ENCODE peak calls at places on chromosomes 3 and 15, in six cellular contexts. L is HepG2, G is endothelial cell of umbilical vein, D is GM12878, O is K562, Y is A549. F is an unnamed sample.
A peak's percentile ranks its signal among the peaks of the same experiment; 100 is the strongest.

GRCh38 chr15:63605816-63606215 is 8.6 kb downstream of the FBXL22 start:
- DNase-seq in L (no peak), D (no peak), O (no peak), G (no peak), Y (no peak), F (peak; percentile 52)

GRCh38 chr15:65346856-65347598 is 30.8 kb downstream of the IGDCC3 start:
- DNase-seq in G (no peak), Y (no peak), D (no peak), L (no peak), O (no peak), F (no peak)

GRCh38 chr3:146277953-146278631 is 27.2 kb upstream of the PLSCR4 start:
- DNase-seq in D (no peak), G (peak; percentile 97), Y (no peak), O (no peak), L (peak; percentile 4), F (no peak)

GRCh38 chr3:9146367-9147071 is 102.9 kb downstream of the SRGAP3 start:
- DNase-seq in D (no peak), O (no peak), G (no peak), Y (no peak), L (no peak), F (peak; percentile 37)

GRCh38 chr3:129315386-129315991 is 36.8 kb downstream of the HMCES start:
- DNase-seq in L (no peak), O (peak; percentile 37), G (peak; percentile 49), D (no peak), Y (no peak), F (peak; percentile 61)

GRCh38 chr15:83904107-83904720 is 250.3 kb downstream of the ADAMTSL3 start:
- DNase-seq in D (no peak), O (no peak), L (no peak), G (no peak), Y (no peak), F (peak; percentile 27)

GRCh38 chr3:30310251-30310954 is 296.0 kb upstream of the TGFBR2 start:
- DNase-seq in O (no peak), L (no peak), Y (no peak), D (no peak), G (no peak), F (no peak)

GRCh38 chr15:101091080-101092017 is 160.5 kb downstream of the CHSY1 start:
- DNase-seq in O (no peak), G (peak; percentile 86), Y (no peak), D (no peak), L (peak; percentile 97), F (no peak)

GRCh38 chr15:24858737-24859601 is 95.8 kb upstream of the SNRPN start:
- DNase-seq in L (no peak), G (peak; percentile 53), Y (no peak), O (no peak), D (no peak), F (no peak)

GRCh38 chr3:106337116-106337515 is 468.3 kb upstream of the CBLB start:
- DNase-seq in O (no peak), G (no peak), Y (no peak), D (no peak), L (no peak), F (no peak)

GRCh38 chr3:98583766-98584165 is 9.6 kb downstream of the CPOX start:
- DNase-seq in O (peak; percentile 80), D (no peak), Y (no peak), G (no peak), L (no peak), F (no peak)

GRCh38 chr3:70264122-70264780 is 48.2 kb downstream of the MDFIC2 start:
- DNase-seq in O (no peak), Y (no peak), D (no peak), G (peak; percentile 56), L (peak; percentile 69), F (no peak)

GRCh38 chr3:84959470-84960380 is 936 bp downstream of the CADM2 start:
- DNase-seq in D (no peak), O (no peak), G (no peak), L (no peak), Y (no peak), F (no peak)

GRCh38 chr15:93152951-93153350 is 63.9 kb upstream of the RGMA start:
- DNase-seq in D (no peak), L (no peak), O (no peak), G (no peak), Y (no peak), F (no peak)

GRCh38 chr15:90348456-90348855 is 3.6 kb upstream of the ZNF774 start:
- DNase-seq in O (no peak), D (no peak), Y (no peak), G (no peak), L (no peak), F (no peak)

GRCh38 chr3:138409171-138409570 is 25.2 kb upstream of the ESYT3 start:
- DNase-seq in D (no peak), Y (no peak), G (no peak), O (no peak), L (no peak), F (no peak)

GRCh38 chr3:32113981-32114566 is 7.7 kb downstream of the GPD1L start:
- DNase-seq in G (no peak), Y (no peak), O (no peak), D (no peak), L (no peak), F (no peak)

GRCh38 chr3:110576962-110577361 is 494.7 kb upstream of the NECTIN3 start:
- DNase-seq in L (no peak), G (peak; percentile 65), D (no peak), Y (peak; percentile 36), O (no peak), F (peak; percentile 40)

GRCh38 chr3:14145670-14146380 is 21.0 kb downstream of the TMEM43 start:
- DNase-seq in L (no peak), Y (no peak), G (no peak), O (no peak), D (no peak), F (no peak)

GRCh38 chr3:53940651-53941050 is 49.0 kb upstream of the SELENOK start:
- DNase-seq in G (no peak), O (no peak), D (no peak), Y (no peak), L (no peak), F (no peak)

GRCh38 chr15:81184188-81184587 is 12.5 kb upstream of the IL16 start:
- DNase-seq in L (no peak), D (no peak), O (no peak), G (no peak), Y (no peak), F (no peak)

GRCh38 chr3:33789183-33789954 is 9.1 kb upstream of the PDCD6IP start:
- DNase-seq in O (no peak), G (no peak), D (no peak), L (no peak), Y (no peak), F (no peak)

GRCh38 chr3:31836397-31837075 is 144.5 kb downstream of the OSBPL10 start:
- DNase-seq in L (no peak), G (no peak), D (no peak), Y (no peak), O (no peak), F (no peak)

GRCh38 chr3:131494706-131495105 is 8.1 kb downstream of the MRPL3 start:
- DNase-seq in G (no peak), Y (no peak), O (no peak), L (no peak), D (no peak), F (no peak)

GRCh38 chr3:159761377-159761776 is 227.3 kb upstream of the IL12A start:
- DNase-seq in G (peak; percentile 47), Y (no peak), L (no peak), D (no peak), O (no peak), F (no peak)

GRCh38 chr3:193553606-193554005 is 1.1 kb downstream of the ATP13A4 start:
- DNase-seq in O (no peak), D (no peak), Y (no peak), L (no peak), G (no peak), F (no peak)

GRCh38 chr3:44612678-44613077 is 12.2 kb upstream of the ZNF197 start:
- DNase-seq in L (no peak), G (no peak), O (no peak), D (no peak), Y (no peak), F (no peak)

GRCh38 chr3:128076465-128076782 is 24.2 kb downstream of the SEC61A1 start:
- DNase-seq in G (peak; percentile 17), L (no peak), Y (no peak), O (peak; percentile 48), D (no peak), F (no peak)

GRCh38 chr3:138360272-138361192 is 12.2 kb downstream of the MRAS start:
- DNase-seq in Y (no peak), L (no peak), D (no peak), O (no peak), G (no peak), F (no peak)

GRCh38 chr15:67146875-67147381 is 81.5 kb downstream of the SMAD3 start:
- DNase-seq in O (no peak), D (no peak), L (peak; percentile 97), Y (peak; percentile 89), G (peak; percentile 94), F (peak; percentile 47)
- TF ChIP-seq MAX in O (no peak), D (no peak), L (peak; percentile 83), Y (peak; percentile 80), G (no peak), F (no peak)

DNA sequence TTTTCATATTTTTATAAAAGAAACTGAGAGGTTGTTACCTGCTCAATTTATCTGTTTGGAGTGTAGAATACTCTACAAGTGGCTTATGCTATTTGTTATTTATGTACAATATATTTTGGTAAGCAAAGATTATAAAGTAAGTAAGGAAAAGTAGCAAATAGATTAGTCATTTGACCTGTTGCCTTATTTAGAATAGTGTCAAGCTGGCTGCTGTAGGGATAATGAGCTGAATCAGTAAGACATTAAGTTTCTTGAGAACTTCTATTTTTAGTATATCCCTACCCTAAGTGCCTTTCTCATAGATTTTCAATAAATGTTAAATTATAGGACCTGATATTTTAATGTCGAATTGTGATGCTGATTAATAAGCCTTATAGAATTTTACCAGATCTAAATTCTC is 37.2 kb downstream of the ECT2 start:
- DNase-seq in D (no peak), G (peak; percentile 38), Y (no peak), O (no peak), L (no peak), F (no peak)
- TF ChIP-seq MYC in D (no peak), G (no peak), Y (no peak), O (no peak), L (no peak), F (no peak)

GRCh38 chr3:188294823-188295487 is 141.0 kb downstream of the LPP start:
- DNase-seq in Y (peak; percentile 50), D (no peak), O (no peak), G (peak; percentile 95), L (peak; percentile 99), F (no peak)
- H3K4me3 ChIP-seq in Y (peak overlapping the region; percentile 18), D (no peak overlapping the region), O (no peak overlapping the region), G (no peak overlapping the region), L (no peak overlapping the region), F (no peak overlapping the region)

DNA sequence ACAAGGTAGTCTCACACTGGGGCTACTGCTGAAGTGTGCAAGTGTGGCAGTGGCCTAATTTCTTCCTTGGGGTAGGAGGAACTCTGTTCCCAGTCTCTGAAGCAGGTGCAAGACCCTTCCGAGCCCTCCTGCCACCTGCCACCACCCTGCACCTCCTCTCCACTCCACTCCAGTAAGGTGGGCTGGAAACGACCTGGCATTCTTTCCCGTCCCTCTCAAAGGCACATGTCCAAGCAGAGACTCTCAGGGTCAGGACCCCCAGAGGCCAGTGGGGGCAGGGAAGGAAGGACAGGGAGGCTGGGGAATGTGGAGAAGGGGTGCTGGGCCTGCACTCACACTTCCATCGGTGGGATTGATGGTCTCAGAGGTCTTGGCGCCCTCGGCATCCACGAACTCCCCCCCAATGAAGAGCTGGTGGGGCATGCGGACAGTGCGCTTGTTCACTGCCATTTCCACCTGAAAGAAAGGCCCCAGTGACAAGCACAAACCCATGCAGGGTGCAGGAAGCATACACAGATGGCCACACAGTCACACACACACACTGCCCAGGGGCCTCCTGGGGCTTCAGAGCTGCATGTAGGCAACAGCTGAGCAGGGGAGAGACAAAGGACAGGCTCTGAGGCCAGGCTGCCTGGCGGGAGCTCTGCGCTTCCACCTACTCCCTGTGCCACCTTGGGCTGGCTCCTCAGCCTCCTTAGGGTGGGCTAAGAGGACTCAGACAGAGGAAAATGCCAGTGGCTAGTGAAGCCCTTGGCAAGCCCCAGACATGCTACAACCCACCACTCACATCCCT is 43.8 kb downstream of the ALDH1L1 start:
- DNase-seq in L (no peak), G (no peak), D (no peak), Y (no peak), O (no peak), F (no peak)
- TF ChIP-seq MAX in L (no peak), G (no peak), D (no peak), Y (no peak), O (no peak), F (no peak)

F was measured in NB4.